ENCODE peak calls at places on chromosomes 7 and 10, in six cellular contexts. A is progenitor cell of endocrine pancreas; P is neural crest cell; T is MCF 10A; B is CD4-positive, alpha-beta T cell; U is neural progenitor cell. C is an unnamed sample.

GRCh38 chr7:155533827-155534690 is 12.3 kb downstream of the CNPY1 start:
- DNase-seq in A (peak), P (peak), T (no peak), B (no peak), U (peak), C (no peak)

GRCh38 chr7:156964971-156965370 is 15.5 kb downstream of the NOM1 start:
- DNase-seq in A (no peak), P (no peak), T (no peak), B (no peak), U (no peak), C (no peak)

GRCh38 chr7:104973909-104974415 is 40.0 kb upstream of the KMT2E start:
- DNase-seq in A (no peak), P (no peak), T (peak), B (no peak), U (no peak), C (no peak)

GRCh38 chr10:130904676-130905075 is 406.8 kb downstream of the TCERG1L start:
- DNase-seq in A (no peak), P (no peak), T (no peak), B (no peak), U (no peak), C (no peak)

GRCh38 chr10:87547734-87548311 is 43.1 kb downstream of the MINPP1 start:
- DNase-seq in A (no peak), P (no peak), T (peak), B (no peak), U (no peak), C (no peak)

GRCh38 chr10:129754211-129755050 is 209.6 kb downstream of the EBF3 start:
- DNase-seq in A (no peak), P (no peak), T (no peak), B (no peak), U (no peak), C (no peak)

GRCh38 chr7:30846378-30846777 is 65.3 kb upstream of the AQP1 start:
- DNase-seq in A (no peak), P (no peak), T (peak), B (no peak), U (no peak), C (no peak)

GRCh38 chr7:132004528-132004927 is 448.1 kb upstream of the PODXL start:
- DNase-seq in A (no peak), P (no peak), T (peak), B (no peak), U (no peak), C (no peak)

GRCh38 chr7:153566324-153566723 is 485.9 kb upstream of the DPP6 start:
- DNase-seq in A (no peak), P (no peak), T (no peak), B (no peak), U (no peak), C (no peak)

GRCh38 chr7:138400400-138400886 is 59.6 kb upstream of the TRIM24 start:
- DNase-seq in A (no peak), P (no peak), T (no peak), B (no peak), U (no peak), C (no peak)

GRCh38 chr10:129759214-129760002 is 204.7 kb downstream of the EBF3 start:
- DNase-seq in A (no peak), P (no peak), T (no peak), B (no peak), U (no peak), C (no peak)

GRCh38 chr10:32357056-32357735 is 10.2 kb upstream of the EPC1 start:
- DNase-seq in A (no peak), P (no peak), T (no peak), B (no peak), U (no peak), C (no peak)

GRCh38 chr7:141221007-141221612 is 147.2 kb downstream of the TMEM178B start:
- DNase-seq in A (no peak), P (no peak), T (peak), B (no peak), U (peak), C (no peak)

GRCh38 chr7:45575501-45576248 is 1.5 kb downstream of the ADCY1 start:
- DNase-seq in A (no peak), P (no peak), T (no peak), B (no peak), U (no peak), C (no peak)

GRCh38 chr7:45576249-45576929 is 2.2 kb downstream of the ADCY1 start:
- DNase-seq in A (no peak), P (no peak), T (no peak), B (no peak), U (no peak), C (no peak)

GRCh38 chr7:45573636-45574470 is at the start of gene ADCY1:
- DNase-seq in A (peak), P (peak), T (no peak), B (no peak), U (peak), C (no peak)

GRCh38 chr7:45573199-45573598 is 969 bp upstream of the ADCY1 start:
- DNase-seq in A (no peak), P (no peak), T (no peak), B (no peak), U (no peak), C (no peak)

GRCh38 chr7:45574521-45575500 is 643 bp downstream of the ADCY1 start:
- DNase-seq in A (peak), P (peak), T (peak), B (no peak), U (peak), C (no peak)
- TF ChIP-seq CTCF in A (peak), P (peak), T (no peak), B (no peak), U (peak), C (no peak)

GRCh38 chr7:22452142-22452763 is 47.7 kb downstream of the STEAP1B start:
- DNase-seq in A (peak), P (peak), T (peak), B (no peak), U (peak), C (peak)

GRCh38 chr7:22453159-22453558 is 46.8 kb downstream of the STEAP1B start:
- DNase-seq in A (no peak), P (no peak), T (no peak), B (no peak), U (no peak), C (no peak)

GRCh38 chr7:22460363-22460988 is 39.5 kb downstream of the STEAP1B start:
- DNase-seq in A (no peak), P (no peak), T (no peak), B (no peak), U (no peak), C (no peak)

GRCh38 chr7:22454446-22454845 is 45.5 kb downstream of the STEAP1B start:
- DNase-seq in A (no peak), P (no peak), T (no peak), B (no peak), U (no peak), C (no peak)

DNA sequence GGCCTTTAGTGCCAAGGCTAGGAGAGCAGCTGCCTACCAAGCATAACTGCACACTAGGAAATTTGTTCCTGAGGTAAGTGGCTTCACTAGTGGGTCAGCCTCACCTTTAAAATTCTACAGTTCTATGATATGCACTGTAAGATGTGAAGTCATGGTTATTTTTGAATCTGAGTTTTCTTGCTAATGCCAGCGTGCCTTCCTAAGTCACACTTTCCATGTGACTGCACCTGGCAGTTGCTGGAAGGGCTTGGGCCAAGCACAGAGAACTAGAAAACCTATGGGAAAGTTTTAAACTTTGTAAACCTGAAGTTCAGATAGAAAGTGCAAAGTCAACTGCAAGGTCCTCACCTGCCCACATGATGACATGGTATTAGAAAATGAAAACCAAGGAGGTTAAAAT is 42.5 kb downstream of the STEAP1B start:
- DNase-seq in A (no peak), P (no peak), T (no peak), B (no peak), U (no peak), C (no peak)
- TF ChIP-seq CTCF in A (no peak), P (no peak), T (no peak), B (no peak), U (no peak), C (no peak)

GRCh38 chr7:112205348-112206237 is 606 bp downstream of the DOCK4 start:
- DNase-seq in A (peak), P (peak), T (peak), B (peak), U (peak), C (no peak)

GRCh38 chr7:112204776-112205347 is 1.3 kb downstream of the DOCK4 start:
- DNase-seq in A (no peak), P (no peak), T (peak), B (no peak), U (peak), C (no peak)

GRCh38 chr7:112207765-112208164 is 1.3 kb downstream of the ZNF277 start:
- DNase-seq in A (no peak), P (no peak), T (no peak), B (no peak), U (no peak), C (no peak)

GRCh38 chr7:112207106-112207592 is 654 bp downstream of the ZNF277 start:
- DNase-seq in A (no peak), P (no peak), T (peak), B (no peak), U (no peak), C (no peak)

GRCh38 chr7:112206238-112207105 is at the start of the genes DOCK4 and ZNF277:
- DNase-seq in A (peak), P (peak), T (peak), B (peak), U (peak), C (peak)
- TF ChIP-seq CTCF in A (no peak), P (no peak), T (no peak), B (no peak), U (no peak), C (no peak)

GRCh38 chr7:107580716-107581383 is 804 bp downstream of the BCAP29 start:
- DNase-seq in A (no peak), P (no peak), T (peak), B (no peak), U (no peak), C (no peak)

GRCh38 chr7:107582906-107583305 is 2.9 kb downstream of the BCAP29 start:
- DNase-seq in A (no peak), P (no peak), T (peak), B (no peak), U (no peak), C (no peak)

GRCh38 chr7:107579546-107579880 is 533 bp upstream of the BCAP29 start:
- DNase-seq in A (no peak), P (no peak), T (no peak), B (no peak), U (no peak), C (no peak)

GRCh38 chr7:107581387-107582013 is 1.5 kb downstream of the BCAP29 start:
- DNase-seq in A (no peak), P (no peak), T (peak), B (no peak), U (no peak), C (no peak)

DNA sequence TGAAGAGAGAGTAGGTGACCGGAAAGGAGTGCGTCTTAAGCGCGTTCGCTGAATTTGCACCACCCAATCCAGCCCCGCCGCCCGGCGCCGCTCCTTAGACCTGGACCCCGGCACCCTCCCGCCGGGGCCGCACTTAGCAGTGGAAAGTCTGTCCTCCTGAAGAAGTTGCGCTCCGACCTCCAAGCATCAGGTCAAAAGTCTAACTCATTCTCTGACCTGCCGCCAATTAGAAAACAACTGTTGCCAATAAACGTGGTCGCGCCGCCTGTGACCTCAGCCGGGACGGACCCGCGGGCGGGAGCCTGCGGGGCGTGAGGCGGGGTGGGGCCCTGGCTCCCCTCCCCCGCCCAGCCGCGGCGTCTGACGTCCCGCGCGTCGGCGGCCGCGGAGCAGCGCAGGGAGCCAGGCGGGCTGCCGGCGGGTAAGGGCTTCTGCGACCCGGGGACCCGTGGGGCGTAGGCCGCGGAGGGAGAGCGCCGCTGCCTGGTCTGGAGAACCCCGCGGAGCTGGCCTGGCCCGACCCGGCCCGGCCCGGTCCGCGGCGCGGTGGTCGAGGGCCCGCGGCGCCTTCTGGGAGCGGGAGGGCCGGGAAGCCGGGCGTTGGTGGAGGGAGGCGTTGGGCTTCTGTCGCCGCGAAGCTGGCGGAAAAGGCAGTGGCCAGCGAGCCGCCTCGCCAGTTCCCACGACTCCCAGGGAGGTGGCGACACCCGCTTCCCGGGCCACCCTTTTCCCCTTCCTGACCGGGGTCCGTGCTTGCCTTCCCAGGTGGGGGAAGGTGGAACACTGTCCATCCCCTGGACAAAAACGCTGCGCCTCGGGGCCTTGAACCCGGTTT is at the start of gene BCAP29:
- DNase-seq in A (peak), P (peak), T (peak), B (peak), U (peak), C (peak)
- TF ChIP-seq CTCF in A (peak), P (peak), T (no peak), B (no peak), U (peak), C (no peak)

GRCh38 chr7:96685353-96685752 is 24.3 kb downstream of the SEM1 start:
- DNase-seq in A (no peak), P (no peak), T (no peak), B (no peak), U (no peak), C (no peak)

GRCh38 chr7:96676901-96677300 is 32.7 kb downstream of the SEM1 start:
- DNase-seq in A (no peak), P (no peak), T (no peak), B (no peak), U (no peak), C (no peak)

GRCh38 chr7:96675548-96675947 is 34.1 kb downstream of the SEM1 start:
- DNase-seq in A (no peak), P (no peak), T (no peak), B (no peak), U (no peak), C (no peak)

GRCh38 chr7:96674565-96674964 is 35.1 kb downstream of the SEM1 start:
- DNase-seq in A (no peak), P (no peak), T (no peak), B (no peak), U (no peak), C (no peak)

DNA sequence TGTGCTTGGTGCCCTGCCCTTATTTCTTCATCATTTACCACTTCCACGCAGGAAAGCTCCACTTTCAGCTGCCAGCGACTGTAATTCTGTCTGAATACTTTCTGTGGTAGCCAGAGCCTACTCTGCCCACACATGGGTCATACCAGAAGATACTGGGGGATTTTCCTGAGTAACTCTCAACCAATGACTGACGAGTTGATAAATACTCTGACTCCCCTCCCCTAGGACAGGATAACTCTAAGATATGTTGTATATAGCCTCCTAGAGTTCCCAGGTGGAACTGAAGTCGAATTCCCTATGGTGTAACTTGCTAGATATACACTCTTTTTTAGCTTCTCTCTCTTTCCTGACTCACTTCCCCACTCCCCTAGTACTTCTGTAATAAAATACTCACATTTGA is 29.8 kb downstream of the SEM1 start:
- DNase-seq in A (no peak), P (no peak), T (no peak), B (no peak), U (no peak), C (no peak)
- TF ChIP-seq CTCF in A (no peak), P (peak), T (no peak), B (no peak), U (no peak), C (no peak)

DNA sequence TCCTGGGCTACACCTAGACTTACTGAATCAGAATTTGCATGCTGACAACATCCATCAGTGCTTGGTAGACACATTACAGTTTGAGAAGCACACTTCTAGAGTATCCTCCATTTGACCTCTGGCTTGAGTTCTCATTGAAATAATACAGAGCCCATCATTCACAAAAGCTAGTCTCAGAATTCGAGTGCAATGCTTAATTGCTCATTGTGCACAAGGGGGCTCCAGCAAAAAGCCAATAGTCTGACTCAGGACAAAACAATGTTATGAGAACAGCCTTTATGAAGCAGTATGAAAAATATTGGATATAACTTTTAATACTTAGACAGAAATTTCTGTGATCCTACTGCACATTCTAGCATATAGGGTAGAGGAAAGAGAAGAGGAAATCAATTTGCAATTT is 105.7 kb upstream of the ANK3 start:
- DNase-seq in A (no peak), P (no peak), T (no peak), B (no peak), U (no peak), C (no peak)
- TF ChIP-seq CTCF in A (no peak), P (no peak), T (no peak), B (no peak), U (no peak), C (no peak)

GRCh38 chr7:69677054-69677847 is 79.0 kb downstream of the AUTS2 start:
- DNase-seq in A (no peak), P (no peak), T (no peak), B (no peak), U (peak), C (no peak)
- TF ChIP-seq CTCF in A (peak), P (peak), T (no peak), B (no peak), U (peak), C (no peak)

GRCh38 chr7:21722371-21722770 is 179.5 kb downstream of the DNAH11 start:
- DNase-seq in A (no peak), P (no peak), T (no peak), B (no peak), U (no peak), C (no peak)
- TF ChIP-seq CTCF in A (peak), P (peak), T (no peak), B (no peak), U (peak), C (no peak)

C was measured in omental fat pad.